ENCODE peak calls at places on chromosomes 3 and 15, in six cellular contexts. U, T, K, W, A and G are unnamed samples.

GRCh38 chr3:11159421-11159904 is 5.2 kb downstream of the HRH1 start:
- DNase-seq in U (no peak), T (no peak), K (peak), W (no peak), A (peak), G (peak)

GRCh38 chr15:40510201-40510600 is 39.4 kb downstream of the CHST14 start:
- DNase-seq in U (no peak), T (no peak), K (no peak), W (no peak), A (no peak), G (peak)

GRCh38 chr3:109900774-109901173 is 563.4 kb upstream of the DPPA4 start:
- DNase-seq in U (no peak), T (no peak), K (no peak), W (no peak), A (no peak), G (no peak)

GRCh38 chr15:66565731-66566130 is at the start of gene LCTL:
- DNase-seq in U (no peak), T (no peak), K (peak), W (peak), A (peak), G (peak)

GRCh38 chr3:15438988-15439387 is 11.6 kb downstream of the EAF1 start:
- DNase-seq in U (no peak), T (no peak), K (no peak), W (no peak), A (no peak), G (peak)

GRCh38 chr15:31019986-31020385 is 28.6 kb upstream of the MTMR10 start:
- DNase-seq in U (no peak), T (no peak), K (peak), W (no peak), A (no peak), G (no peak)

GRCh38 chr15:84594617-84595290 is 6.1 kb upstream of the ZSCAN2 start:
- DNase-seq in U (no peak), T (no peak), K (no peak), W (no peak), A (no peak), G (no peak)

GRCh38 chr15:65368300-65368617 is 9.5 kb downstream of the IGDCC3 start:
- DNase-seq in U (no peak), T (peak), K (no peak), W (peak), A (no peak), G (no peak)

GRCh38 chr15:31372635-31373091 is 46.0 kb downstream of the KLF13 start:
- DNase-seq in U (no peak), T (peak), K (peak), W (peak), A (peak), G (peak)

GRCh38 chr3:34258271-34259015 is 460.0 kb downstream of the PDCD6IP start:
- DNase-seq in U (no peak), T (no peak), K (no peak), W (no peak), A (peak), G (no peak)

GRCh38 chr3:181735921-181736320 is 24.2 kb downstream of the SOX2 start:
- DNase-seq in U (no peak), T (no peak), K (no peak), W (no peak), A (no peak), G (no peak)

GRCh38 chr15:85380860-85381535 is 595 bp downstream of the AKAP13 start:
- DNase-seq in U (no peak), T (no peak), K (peak), W (no peak), A (no peak), G (peak)

DNA sequence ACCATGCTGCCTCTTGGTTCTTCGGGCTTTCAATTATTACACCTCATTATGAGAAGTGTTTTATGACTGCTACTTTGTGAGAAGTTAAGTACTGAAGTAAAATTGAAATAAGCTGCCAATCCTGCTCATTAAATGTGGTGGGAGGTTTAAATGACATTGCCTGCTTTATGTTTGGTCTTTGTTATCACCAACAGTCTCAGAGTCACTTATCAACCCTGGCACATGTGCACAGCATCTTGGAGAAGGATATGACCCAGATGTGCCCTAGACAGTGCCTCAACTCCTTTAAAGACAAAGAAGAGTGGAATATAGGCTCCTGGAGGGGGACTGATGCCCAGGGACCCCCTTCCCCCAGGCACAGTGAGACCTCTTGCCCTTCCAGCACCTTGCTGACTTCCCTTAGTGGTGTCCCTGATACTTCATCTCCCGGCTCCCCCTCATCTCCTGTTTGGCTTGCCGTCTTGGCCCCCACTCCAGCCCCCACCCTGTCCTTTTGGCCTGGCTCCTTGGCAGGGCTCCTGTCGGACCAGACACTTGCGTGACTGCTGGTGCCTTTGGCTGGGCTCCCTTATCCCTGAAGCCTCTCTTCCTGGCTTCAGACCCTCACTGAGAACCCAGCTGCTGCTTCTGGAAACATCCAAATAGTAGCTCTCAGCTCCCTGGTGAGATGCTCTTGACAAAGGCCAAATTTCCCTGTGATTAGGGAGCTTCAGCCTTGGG is 39.8 kb downstream of the ARHGAP31 start:
- DNase-seq in U (no peak), T (no peak), K (no peak), W (no peak), A (no peak), G (peak)
- TF ChIP-seq CTCF in U (no peak), T (no peak), K (no peak), W (no peak), A (no peak), G (no peak)

GRCh38 chr3:3744826-3745225 is 54.4 kb upstream of the LRRN1 start:
- DNase-seq in U (no peak), T (no peak), K (no peak), W (no peak), A (no peak), G (no peak)
- TF ChIP-seq CTCF in U (no peak), T (no peak), K (no peak), W (no peak), A (no peak), G (no peak)

DNA sequence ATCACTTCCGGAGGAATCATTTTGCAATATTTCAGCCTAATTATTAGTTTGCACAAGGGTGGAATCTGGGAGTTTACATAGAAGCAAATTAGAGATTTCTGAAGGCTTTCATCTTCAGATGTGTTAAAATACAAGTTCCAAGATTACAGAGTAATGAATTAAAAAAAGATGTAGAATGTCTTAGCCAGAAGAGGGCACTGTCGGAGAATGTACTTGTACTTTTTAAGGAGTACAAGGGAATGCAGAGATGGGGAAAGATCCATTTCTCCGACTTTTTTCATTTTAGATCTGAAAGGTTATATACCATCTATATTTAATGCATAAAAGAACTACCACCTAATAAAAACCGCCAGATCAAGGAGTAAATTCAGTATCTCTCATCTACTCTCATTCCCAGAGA is 43.1 kb upstream of the WDR5B start:
- DNase-seq in U (no peak), T (no peak), K (peak), W (no peak), A (no peak), G (peak)
- TF ChIP-seq CTCF in U (peak), T (peak), K (peak), W (peak), A (peak), G (peak)

GRCh38 chr3:70065666-70066253 is 66.2 kb downstream of the SAMMSON start:
- DNase-seq in U (no peak), T (peak), K (no peak), W (peak), A (no peak), G (no peak)
- TF ChIP-seq CTCF in U (peak), T (no peak), K (peak), W (peak), A (peak), G (no peak)

GRCh38 chr15:50049871-50050270 is 69.2 kb downstream of the ATP8B4 start:
- DNase-seq in U (no peak), T (no peak), K (peak), W (no peak), A (peak), G (peak)

GRCh38 chr15:50051344-50051743 is 67.7 kb downstream of the ATP8B4 start:
- DNase-seq in U (no peak), T (no peak), K (no peak), W (no peak), A (no peak), G (no peak)

GRCh38 chr15:50053457-50053856 is 65.6 kb downstream of the ATP8B4 start:
- DNase-seq in U (no peak), T (no peak), K (no peak), W (no peak), A (no peak), G (no peak)

GRCh38 chr15:50055333-50056278 is 63.4 kb downstream of the ATP8B4 start:
- DNase-seq in U (no peak), T (no peak), K (peak), W (no peak), A (peak), G (peak)

DNA sequence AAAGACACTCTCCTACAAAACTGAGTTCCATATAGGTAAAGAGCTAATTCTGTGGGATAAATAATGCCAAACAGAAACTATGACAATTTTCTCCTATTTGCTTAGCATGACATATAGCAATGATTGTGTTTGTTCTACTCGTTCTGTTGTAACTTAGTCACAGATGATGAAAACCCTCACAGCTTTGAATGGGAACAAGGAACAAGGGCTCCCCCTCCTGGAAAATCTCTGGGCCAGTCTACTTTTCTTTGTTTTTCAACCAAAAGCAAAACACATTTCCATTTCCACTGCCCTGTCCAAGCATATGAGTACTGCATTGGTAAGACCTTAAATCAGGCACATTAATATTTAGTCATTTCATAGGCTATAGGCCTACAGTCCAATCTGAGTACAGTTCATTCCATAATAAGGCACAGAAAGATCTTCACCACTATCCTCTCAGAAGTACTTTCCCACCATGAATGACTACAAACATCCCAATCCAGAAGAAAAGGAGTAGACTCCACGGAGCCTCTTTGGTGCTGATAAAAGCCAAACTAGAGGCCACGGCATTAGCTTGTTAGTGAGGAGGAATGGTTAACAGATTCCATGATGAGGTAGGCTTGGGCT is 67.1 kb downstream of the ATP8B4 start:
- DNase-seq in U (no peak), T (peak), K (peak), W (peak), A (peak), G (peak)
- TF ChIP-seq CTCF in U (peak), T (no peak), K (peak), W (peak), A (peak), G (peak)

DNA sequence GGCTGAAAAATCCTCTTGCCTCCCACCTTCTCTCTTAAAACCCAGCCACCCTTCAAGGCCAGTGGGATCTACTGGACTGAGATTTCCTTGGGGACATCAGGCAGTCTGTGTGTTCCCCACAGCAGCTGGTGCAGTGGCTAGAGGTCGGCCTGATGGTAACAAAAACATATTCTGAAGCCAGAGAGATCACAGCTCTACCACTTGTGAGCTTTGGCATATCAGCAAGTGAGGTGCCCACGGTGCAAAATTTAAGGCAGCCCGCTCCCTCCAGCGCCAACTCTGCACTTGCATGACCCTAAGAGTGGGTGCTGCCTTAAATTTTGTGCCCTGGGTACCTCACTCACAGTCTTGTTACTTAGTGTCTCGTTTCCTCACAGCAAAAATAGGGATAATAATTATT is 97.2 kb downstream of the MESD start:
- DNase-seq in U (no peak), T (no peak), K (no peak), W (no peak), A (no peak), G (no peak)
- TF ChIP-seq CTCF in U (no peak), T (no peak), K (no peak), W (no peak), A (no peak), G (no peak)

GRCh38 chr3:20288050-20288449 is 102.0 kb upstream of the SGO1 start:
- DNase-seq in U (no peak), T (no peak), K (no peak), W (no peak), A (no peak), G (no peak)
- TF ChIP-seq CTCF in U (no peak), T (no peak), K (no peak), W (no peak), A (no peak), G (no peak)